ENCODE peak calls at places on chromosome 15, in ten cellular contexts. Q is heart right ventricle, A is adrenal gland, F is AG04450, I is mesothelial cell of epicardium, B is progenitor cell of endocrine pancreas, H is AG04449, C is GM10248, J is H9, W is Panc1. Y is an unnamed sample.

GRCh38 chr15:77709135-77709886 is 76.6 kb upstream of the LINGO1 start:
- DNase-seq in W (no peak), B (no peak), J (no peak), I (no peak), C (no peak), A (no peak), F (no peak), Q (no peak), H (no peak), Y (no peak)

GRCh38 chr15:78210349-78210717 is 24.0 kb downstream of the ACSBG1 start:
- DNase-seq in C (no peak), W (no peak), A (no peak), I (no peak), H (no peak), J (no peak), B (peak; percentile 1), F (no peak), Q (no peak), Y (no peak)

GRCh38 chr15:66390670-66391069 is 4.0 kb downstream of the MAP2K1 start:
- DNase-seq in F (no peak), B (no peak), Q (no peak), A (no peak), C (no peak), H (no peak), J (no peak), W (no peak), I (no peak), Y (peak; percentile 23)

GRCh38 chr15:52857937-52858336 is 67.8 kb upstream of the ONECUT1 start:
- DNase-seq in F (no peak), Q (no peak), I (no peak), C (no peak), H (no peak), B (no peak), W (no peak), J (no peak), A (no peak), Y (no peak)

GRCh38 chr15:32919749-32920414 is 202.1 kb downstream of the GREM1 start:
- DNase-seq in H (peak; percentile 100), B (no peak), I (no peak), C (no peak), W (no peak), A (no peak), F (peak; percentile 94), J (no peak), Q (no peak), Y (no peak)

GRCh38 chr15:42591238-42591936 is 16.0 kb downstream of the STARD9 start:
- DNase-seq in A (no peak), W (no peak), Q (no peak), J (no peak), F (no peak), H (no peak), C (no peak), B (no peak), I (no peak), Y (no peak)

GRCh38 chr15:35121611-35122359 is 36.7 kb upstream of the NANOGP8 start:
- DNase-seq in F (no peak), C (no peak), J (no peak), B (no peak), I (no peak), H (no peak), Q (no peak), W (no peak), A (no peak), Y (no peak)

GRCh38 chr15:101114146-101114545 is 137.7 kb downstream of the CHSY1 start:
- DNase-seq in H (no peak), F (no peak), C (no peak), A (no peak), I (no peak), J (no peak), W (no peak), Q (no peak), B (no peak), Y (no peak)

GRCh38 chr15:77457619-77458265 is 37.1 kb downstream of the HMG20A start:
- DNase-seq in W (no peak), C (no peak), J (no peak), B (no peak), H (no peak), I (no peak), F (no peak), Q (no peak), A (no peak), Y (no peak)

GRCh38 chr15:93168913-93169312 is 79.9 kb upstream of the RGMA start:
- DNase-seq in C (no peak), F (no peak), Q (no peak), A (no peak), I (no peak), J (no peak), B (no peak), W (no peak), H (no peak), Y (no peak)

GRCh38 chr15:99408236-99409096 is 157.2 kb downstream of the LRRC28 start:
- DNase-seq in J (no peak), Q (peak; percentile 70), C (peak; percentile 5), F (peak; percentile 46), A (peak; percentile 34), W (no peak), H (peak; percentile 84), B (no peak), I (no peak), Y (no peak)

GRCh38 chr15:31483924-31484368 is 157.3 kb downstream of the KLF13 start:
- DNase-seq in W (no peak), Q (no peak), F (no peak), I (no peak), C (no peak), J (peak; percentile 36), A (no peak), H (no peak), B (no peak), Y (peak; percentile 58)

GRCh38 chr15:77543159-77543882 is 89.4 kb downstream of the LINGO1 start:
- DNase-seq in F (peak; percentile 64), J (peak; percentile 91), H (peak; percentile 24), A (peak; percentile 89), W (peak; percentile 58), B (peak; percentile 77), C (peak; percentile 90), Q (peak; percentile 90), I (peak; percentile 78), Y (peak; percentile 84)

GRCh38 chr15:98717942-98718341 is 69.6 kb downstream of the IGF1R start:
- DNase-seq in C (no peak), A (no peak), B (no peak), Q (no peak), I (no peak), F (no peak), J (no peak), H (no peak), W (no peak), Y (no peak)

GRCh38 chr15:99148851-99149276 is 44.0 kb downstream of the SYNM start:
- DNase-seq in F (no peak), I (no peak), H (no peak), A (no peak), B (no peak), J (peak; percentile 23), C (no peak), W (no peak), Q (no peak), Y (no peak)

GRCh38 chr15:84604804-84605203 is 4.0 kb downstream of the ZSCAN2 start:
- DNase-seq in B (no peak), I (no peak), F (no peak), H (no peak), C (no peak), W (no peak), Q (no peak), A (no peak), J (no peak), Y (peak; percentile 89)

GRCh38 chr15:62752687-62753517 is 289.6 kb upstream of the TPM1 start:
- DNase-seq in H (no peak), J (no peak), F (no peak), W (no peak), I (no peak), C (no peak), A (no peak), B (no peak), Q (no peak), Y (no peak)

DNA sequence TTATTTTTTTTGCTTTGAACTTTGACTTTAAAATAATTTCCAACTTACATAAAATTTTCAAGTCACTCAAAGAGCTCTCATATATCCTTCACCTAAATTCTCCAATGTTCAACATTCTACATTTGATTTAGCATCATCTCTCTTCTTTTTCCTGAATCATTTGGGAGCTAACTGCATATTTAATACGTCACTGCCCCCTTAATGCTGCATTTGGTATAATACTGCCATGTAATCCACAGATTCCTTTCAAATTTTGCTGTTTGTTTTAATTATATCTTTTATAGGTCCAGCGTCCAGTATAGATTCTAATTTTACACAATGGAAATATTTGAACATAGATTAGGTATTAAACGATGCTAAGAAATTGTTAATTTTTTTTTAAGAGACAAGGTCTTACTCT is 2.3 kb upstream of the EIF2AK4 start:
- DNase-seq in J (no peak), H (no peak), C (no peak), B (no peak), W (no peak), F (no peak), Q (no peak), I (no peak), A (no peak), Y (no peak)
- TF ChIP-seq CTCF in J (peak; percentile 45), H (no peak), C (peak; percentile 23), B (no peak), W (no peak), F (no peak), Q (peak; percentile 32), I (no peak), A (no peak), Y (no peak)

GRCh38 chr15:26631894-26632293 is 141.0 kb downstream of the GABRB3 start:
- DNase-seq in I (no peak), C (no peak), W (no peak), A (no peak), H (no peak), B (no peak), Q (no peak), J (no peak), F (no peak), Y (no peak)
- TF ChIP-seq CTCF in I (no peak), C (no peak), W (no peak), A (no peak), H (no peak), B (no peak), Q (no peak), J (peak; percentile 36), F (no peak), Y (no peak)

GRCh38 chr15:79675982-79676381 is 220.8 kb downstream of the MTHFS start:
- DNase-seq in W (no peak), A (no peak), F (no peak), I (no peak), H (no peak), B (no peak), J (no peak), Q (no peak), C (no peak), Y (no peak)
- TF ChIP-seq CTCF in W (no peak), A (no peak), F (peak; percentile 5), I (no peak), H (no peak), B (no peak), J (peak; percentile 44), Q (no peak), C (no peak), Y (no peak)

GRCh38 chr15:38769492-38769891 is 204.9 kb upstream of the RASGRP1 start:
- DNase-seq in A (no peak), H (no peak), C (no peak), Q (no peak), F (no peak), B (no peak), J (no peak), W (no peak), I (no peak), Y (no peak)

DNA sequence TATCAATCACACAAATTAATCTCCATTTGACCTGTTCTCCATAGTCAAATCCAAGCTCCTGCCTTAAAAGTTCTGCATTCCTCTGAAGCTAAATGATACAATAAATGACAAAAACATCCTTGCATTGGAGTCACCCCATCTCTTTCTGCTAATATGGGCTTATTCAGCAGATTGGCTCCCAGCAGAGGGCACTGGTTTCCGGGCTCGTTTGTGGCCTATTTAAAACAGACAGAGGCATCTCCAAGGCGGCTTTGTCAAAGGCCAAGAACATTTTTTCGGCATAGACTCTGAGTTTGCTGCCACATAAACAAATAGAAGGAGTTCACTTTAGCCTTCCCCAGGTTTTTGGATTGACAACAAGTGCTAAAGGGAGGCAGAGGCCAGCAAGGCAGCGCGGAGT is 204.4 kb upstream of the RASGRP1 start:
- DNase-seq in H (no peak), A (peak; percentile 20), I (no peak), C (no peak), Q (no peak), B (no peak), J (peak; percentile 42), W (peak; percentile 4), F (peak; percentile 7), Y (peak; percentile 1)
- TF ChIP-seq CTCF in H (peak; percentile 16), A (no peak), I (no peak), C (no peak), Q (peak; percentile 35), B (peak; percentile 27), J (peak; percentile 59), W (peak; percentile 45), F (peak; percentile 64), Y (no peak)

Y was measured in activated CD8-positive, alpha-beta T cell treated with anti-CD3 and anti-CD28 coated beads for 36 hours.